ENCODE peak calls at places on chromosome 5, in ten cellular contexts. One of them, this sample, is unnamed.

GRCh38 chr5:36422957-36423356 is 121.3 kb upstream of the RANBP3L start:
- DNase-seq in A549: no peak
- DNase-seq in upper lobe of left lung: no peak
- DNase-seq in brain microvascular endothelial cell: peak; percentile 18
- DNase-seq in ovary: no peak
- DNase-seq in endothelial cell: no peak
- DNase-seq in pancreas: no peak
- DNase-seq in GM13977: no peak
- DNase-seq in esophagus squamous epithelium: no peak
- DNase-seq in psoas muscle: no peak
- DNase-seq in this sample: no peak

GRCh38 chr5:91266184-91266705 is 116.9 kb downstream of the ARRDC3 start:
- DNase-seq in pancreas: no peak
- DNase-seq in endothelial cell: no peak
- DNase-seq in brain microvascular endothelial cell: peak; percentile 11
- DNase-seq in GM13977: peak; percentile 40
- DNase-seq in esophagus squamous epithelium: no peak
- DNase-seq in ovary: no peak
- DNase-seq in A549: peak; percentile 26
- DNase-seq in psoas muscle: no peak
- DNase-seq in upper lobe of left lung: no peak
- DNase-seq in this sample: no peak

GRCh38 chr5:57586649-57587048 is 104.0 kb upstream of the ACTBL2 start:
- DNase-seq in A549: no peak
- DNase-seq in esophagus squamous epithelium: no peak
- DNase-seq in upper lobe of left lung: no peak
- DNase-seq in ovary: no peak
- DNase-seq in brain microvascular endothelial cell: no peak
- DNase-seq in GM13977: no peak
- DNase-seq in psoas muscle: no peak
- DNase-seq in endothelial cell: no peak
- DNase-seq in pancreas: no peak
- DNase-seq in this sample: no peak

GRCh38 chr5:138545919-138546562 is 3.0 kb upstream of the ETF1 start:
- DNase-seq in esophagus squamous epithelium: no peak
- DNase-seq in psoas muscle: no peak
- DNase-seq in ovary: no peak
- DNase-seq in brain microvascular endothelial cell: no peak
- DNase-seq in A549: no peak
- DNase-seq in pancreas: no peak
- DNase-seq in upper lobe of left lung: no peak
- DNase-seq in endothelial cell: no peak
- DNase-seq in GM13977: no peak
- DNase-seq in this sample: no peak

GRCh38 chr5:57753446-57753845 is 270.8 kb upstream of the ACTBL2 start:
- DNase-seq in brain microvascular endothelial cell: no peak
- DNase-seq in esophagus squamous epithelium: no peak
- DNase-seq in ovary: no peak
- DNase-seq in pancreas: no peak
- DNase-seq in psoas muscle: no peak
- DNase-seq in endothelial cell: no peak
- DNase-seq in upper lobe of left lung: no peak
- DNase-seq in A549: no peak
- DNase-seq in GM13977: no peak
- DNase-seq in this sample: no peak

GRCh38 chr5:9099681-9100080 is 446.2 kb downstream of the SEMA5A start:
- DNase-seq in brain microvascular endothelial cell: no peak
- DNase-seq in upper lobe of left lung: no peak
- DNase-seq in esophagus squamous epithelium: no peak
- DNase-seq in GM13977: no peak
- DNase-seq in pancreas: no peak
- DNase-seq in ovary: no peak
- DNase-seq in psoas muscle: no peak
- DNase-seq in A549: no peak
- DNase-seq in endothelial cell: no peak
- DNase-seq in this sample: no peak

GRCh38 chr5:168023190-168023589 is 268.3 kb upstream of the WWC1 start:
- DNase-seq in ovary: peak; percentile 39
- DNase-seq in pancreas: no peak
- DNase-seq in endothelial cell: no peak
- DNase-seq in GM13977: no peak
- DNase-seq in A549: no peak
- DNase-seq in brain microvascular endothelial cell: no peak
- DNase-seq in upper lobe of left lung: peak; percentile 86
- DNase-seq in esophagus squamous epithelium: no peak
- DNase-seq in psoas muscle: no peak
- DNase-seq in this sample: no peak

GRCh38 chr5:122366501-122366900 is 54.5 kb downstream of the SNCAIP start:
- DNase-seq in A549: no peak
- DNase-seq in GM13977: no peak
- DNase-seq in ovary: no peak
- DNase-seq in psoas muscle: no peak
- DNase-seq in brain microvascular endothelial cell: peak; percentile 62
- DNase-seq in upper lobe of left lung: no peak
- DNase-seq in endothelial cell: no peak
- DNase-seq in esophagus squamous epithelium: no peak
- DNase-seq in pancreas: no peak
- DNase-seq in this sample: no peak

GRCh38 chr5:96978812-96979449 is 43.1 kb downstream of the LNPEP start:
- DNase-seq in psoas muscle: no peak
- DNase-seq in upper lobe of left lung: no peak
- DNase-seq in esophagus squamous epithelium: no peak
- DNase-seq in GM13977: no peak
- DNase-seq in A549: no peak
- DNase-seq in pancreas: no peak
- DNase-seq in ovary: no peak
- DNase-seq in brain microvascular endothelial cell: peak; percentile 18
- DNase-seq in endothelial cell: no peak
- DNase-seq in this sample: no peak

GRCh38 chr5:115979203-115979602 is 16.9 kb downstream of the LVRN start:
- DNase-seq in upper lobe of left lung: no peak
- DNase-seq in A549: no peak
- DNase-seq in ovary: peak; percentile 42
- DNase-seq in GM13977: no peak
- DNase-seq in esophagus squamous epithelium: no peak
- DNase-seq in psoas muscle: no peak
- DNase-seq in pancreas: no peak
- DNase-seq in brain microvascular endothelial cell: no peak
- DNase-seq in endothelial cell: no peak
- DNase-seq in this sample: no peak

GRCh38 chr5:7376889-7377288 is 19.0 kb upstream of the ADCY2 start:
- DNase-seq in pancreas: no peak
- DNase-seq in brain microvascular endothelial cell: no peak
- DNase-seq in endothelial cell: no peak
- DNase-seq in GM13977: no peak
- DNase-seq in ovary: no peak
- DNase-seq in upper lobe of left lung: no peak
- DNase-seq in A549: no peak
- DNase-seq in esophagus squamous epithelium: no peak
- DNase-seq in psoas muscle: no peak
- DNase-seq in this sample: no peak

GRCh38 chr5:40368200-40368599 is 311.5 kb upstream of the PTGER4 start:
- DNase-seq in ovary: no peak
- DNase-seq in upper lobe of left lung: no peak
- DNase-seq in brain microvascular endothelial cell: no peak
- DNase-seq in esophagus squamous epithelium: no peak
- DNase-seq in GM13977: no peak
- DNase-seq in A549: no peak
- DNase-seq in endothelial cell: no peak
- DNase-seq in psoas muscle: no peak
- DNase-seq in pancreas: no peak
- DNase-seq in this sample: no peak

GRCh38 chr5:40365357-40366330 is 314.1 kb upstream of the PTGER4 start:
- DNase-seq in ovary: no peak
- DNase-seq in endothelial cell: no peak
- DNase-seq in GM13977: no peak
- DNase-seq in psoas muscle: no peak
- DNase-seq in pancreas: no peak
- DNase-seq in A549: no peak
- DNase-seq in brain microvascular endothelial cell: no peak
- DNase-seq in esophagus squamous epithelium: no peak
- DNase-seq in upper lobe of left lung: no peak
- DNase-seq in this sample: no peak

GRCh38 chr5:40361378-40361777 is 318.3 kb upstream of the PTGER4 start:
- DNase-seq in endothelial cell: no peak
- DNase-seq in A549: no peak
- DNase-seq in upper lobe of left lung: no peak
- DNase-seq in pancreas: no peak
- DNase-seq in psoas muscle: no peak
- DNase-seq in ovary: no peak
- DNase-seq in esophagus squamous epithelium: no peak
- DNase-seq in brain microvascular endothelial cell: no peak
- DNase-seq in GM13977: no peak
- DNase-seq in this sample: no peak

GRCh38 chr5:40364441-40364840 is 315.3 kb upstream of the PTGER4 start:
- DNase-seq in brain microvascular endothelial cell: no peak
- DNase-seq in pancreas: no peak
- DNase-seq in ovary: no peak
- DNase-seq in upper lobe of left lung: no peak
- DNase-seq in esophagus squamous epithelium: no peak
- DNase-seq in A549: no peak
- DNase-seq in psoas muscle: no peak
- DNase-seq in GM13977: no peak
- DNase-seq in endothelial cell: no peak
- DNase-seq in this sample: no peak

DNA sequence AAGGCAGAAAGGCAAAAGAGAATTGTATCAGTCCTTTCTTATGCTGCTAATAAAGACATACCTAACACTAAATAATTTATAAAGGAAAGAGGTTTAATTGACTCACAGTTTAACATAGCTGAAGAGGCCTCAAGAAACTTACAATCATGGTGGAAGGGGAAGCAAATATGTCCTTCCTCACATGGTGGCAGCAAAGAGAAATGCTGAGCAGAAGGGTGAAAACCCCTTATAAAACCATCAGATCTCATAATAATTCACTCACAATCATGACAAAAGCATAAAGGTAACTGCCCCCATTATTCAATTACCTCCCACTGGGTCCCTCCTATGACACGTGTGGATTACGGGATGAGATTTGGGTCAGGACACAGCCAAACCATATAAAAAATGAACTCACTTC is 312.5 kb upstream of the PTGER4 start:
- DNase-seq in GM13977: no peak
- DNase-seq in endothelial cell: no peak
- DNase-seq in brain microvascular endothelial cell: peak; percentile 12
- DNase-seq in pancreas: no peak
- DNase-seq in ovary: no peak
- DNase-seq in psoas muscle: no peak
- DNase-seq in esophagus squamous epithelium: no peak
- DNase-seq in A549: no peak
- DNase-seq in upper lobe of left lung: no peak
- DNase-seq in this sample: no peak
- TF ChIP-seq CTCF in GM13977: no peak
- TF ChIP-seq CTCF in endothelial cell: no peak
- TF ChIP-seq CTCF in brain microvascular endothelial cell: peak; percentile 50
- TF ChIP-seq CTCF in pancreas: no peak
- TF ChIP-seq CTCF in ovary: no peak
- TF ChIP-seq CTCF in psoas muscle: no peak
- TF ChIP-seq CTCF in esophagus squamous epithelium: peak; percentile 18
- TF ChIP-seq CTCF in A549: no peak
- TF ChIP-seq CTCF in upper lobe of left lung: no peak
- TF ChIP-seq CTCF in this sample: no peak

GRCh38 chr5:73496984-73497457 is 1.2 kb upstream of the BTF3 start:
- DNase-seq in brain microvascular endothelial cell: peak; percentile 40
- DNase-seq in endothelial cell: no peak
- DNase-seq in esophagus squamous epithelium: no peak
- DNase-seq in GM13977: no peak
- DNase-seq in psoas muscle: no peak
- DNase-seq in upper lobe of left lung: no peak
- DNase-seq in A549: peak; percentile 85
- DNase-seq in ovary: no peak
- DNase-seq in pancreas: no peak
- DNase-seq in this sample: no peak
- TF ChIP-seq CTCF in brain microvascular endothelial cell: peak; percentile 17
- TF ChIP-seq CTCF in endothelial cell: peak; percentile 52
- TF ChIP-seq CTCF in esophagus squamous epithelium: peak; percentile 49
- TF ChIP-seq CTCF in GM13977: no peak
- TF ChIP-seq CTCF in psoas muscle: no peak
- TF ChIP-seq CTCF in upper lobe of left lung: no peak
- TF ChIP-seq CTCF in A549: peak; percentile 51
- TF ChIP-seq CTCF in ovary: no peak
- TF ChIP-seq CTCF in pancreas: no peak
- TF ChIP-seq CTCF in this sample: peak; percentile 26

GRCh38 chr5:148458036-148458888 is 74.5 kb downstream of the FBXO38 start:
- DNase-seq in ovary: no peak
- DNase-seq in GM13977: no peak
- DNase-seq in upper lobe of left lung: no peak
- DNase-seq in psoas muscle: no peak
- DNase-seq in brain microvascular endothelial cell: no peak
- DNase-seq in endothelial cell: no peak
- DNase-seq in esophagus squamous epithelium: no peak
- DNase-seq in A549: no peak
- DNase-seq in pancreas: no peak
- DNase-seq in this sample: no peak

GRCh38 chr5:148459669-148460068 is 75.9 kb downstream of the FBXO38 start:
- DNase-seq in pancreas: no peak
- DNase-seq in esophagus squamous epithelium: no peak
- DNase-seq in endothelial cell: no peak
- DNase-seq in GM13977: no peak
- DNase-seq in upper lobe of left lung: no peak
- DNase-seq in A549: no peak
- DNase-seq in psoas muscle: no peak
- DNase-seq in brain microvascular endothelial cell: no peak
- DNase-seq in ovary: no peak
- DNase-seq in this sample: no peak

GRCh38 chr5:148455055-148455675 is 71.4 kb downstream of the FBXO38 start:
- DNase-seq in A549: no peak
- DNase-seq in pancreas: no peak
- DNase-seq in ovary: no peak
- DNase-seq in GM13977: no peak
- DNase-seq in esophagus squamous epithelium: no peak
- DNase-seq in upper lobe of left lung: no peak
- DNase-seq in brain microvascular endothelial cell: no peak
- DNase-seq in psoas muscle: no peak
- DNase-seq in endothelial cell: no peak
- DNase-seq in this sample: no peak

GRCh38 chr5:148454576-148454975 is 70.8 kb downstream of the FBXO38 start:
- DNase-seq in psoas muscle: no peak
- DNase-seq in GM13977: no peak
- DNase-seq in esophagus squamous epithelium: no peak
- DNase-seq in endothelial cell: no peak
- DNase-seq in brain microvascular endothelial cell: no peak
- DNase-seq in pancreas: no peak
- DNase-seq in ovary: no peak
- DNase-seq in A549: no peak
- DNase-seq in upper lobe of left lung: no peak
- DNase-seq in this sample: no peak

GRCh38 chr5:148457183-148457620 is 73.4 kb downstream of the FBXO38 start:
- DNase-seq in upper lobe of left lung: no peak
- DNase-seq in GM13977: no peak
- DNase-seq in pancreas: no peak
- DNase-seq in A549: peak; percentile 12
- DNase-seq in brain microvascular endothelial cell: no peak
- DNase-seq in ovary: no peak
- DNase-seq in endothelial cell: peak; percentile 12
- DNase-seq in psoas muscle: no peak
- DNase-seq in esophagus squamous epithelium: no peak
- DNase-seq in this sample: no peak
- TF ChIP-seq CTCF in upper lobe of left lung: no peak
- TF ChIP-seq CTCF in GM13977: no peak
- TF ChIP-seq CTCF in pancreas: no peak
- TF ChIP-seq CTCF in A549: peak; percentile 42
- TF ChIP-seq CTCF in brain microvascular endothelial cell: peak; percentile 59
- TF ChIP-seq CTCF in ovary: no peak
- TF ChIP-seq CTCF in endothelial cell: no peak
- TF ChIP-seq CTCF in psoas muscle: no peak
- TF ChIP-seq CTCF in esophagus squamous epithelium: peak; percentile 38
- TF ChIP-seq CTCF in this sample: no peak

GRCh38 chr5:173496129-173496882 is 120.1 kb downstream of the BOD1 start:
- DNase-seq in GM13977: no peak
- DNase-seq in psoas muscle: no peak
- DNase-seq in upper lobe of left lung: no peak
- DNase-seq in pancreas: peak; percentile 70
- DNase-seq in endothelial cell: no peak
- DNase-seq in A549: no peak
- DNase-seq in esophagus squamous epithelium: no peak
- DNase-seq in ovary: no peak
- DNase-seq in brain microvascular endothelial cell: no peak
- DNase-seq in this sample: no peak
- TF ChIP-seq CTCF in GM13977: no peak
- TF ChIP-seq CTCF in psoas muscle: peak; percentile 5
- TF ChIP-seq CTCF in upper lobe of left lung: no peak
- TF ChIP-seq CTCF in pancreas: no peak
- TF ChIP-seq CTCF in endothelial cell: no peak
- TF ChIP-seq CTCF in A549: no peak
- TF ChIP-seq CTCF in esophagus squamous epithelium: no peak
- TF ChIP-seq CTCF in ovary: no peak
- TF ChIP-seq CTCF in brain microvascular endothelial cell: no peak
- TF ChIP-seq CTCF in this sample: no peak